ENCODE peak calls at places on chromosomes 4 and X, in seven cellular contexts. Z is GM19239, J is T-helper 2 cell, O is neural crest cell, S is ovary, Y is NCI-H524, G is naive B cell. R is an unnamed sample.

GRCh38 chr4:126582737-126583136 is 1050.0 kb upstream of the INTU start:
- DNase-seq in S (no peak), G (no peak), Y (peak), O (no peak), Z (no peak), J (no peak), R (no peak)

GRCh38 chrX:132023896-132024386 is 839 bp downstream of the STK26 start:
- DNase-seq in J (peak), S (peak), Z (no peak), G (peak), Y (peak), O (peak), R (peak)

GRCh38 chr4:70196855-70197254 is 1.3 kb downstream of the ODAM start:
- DNase-seq in S (no peak), Y (no peak), G (no peak), J (no peak), Z (no peak), O (no peak), R (no peak)

GRCh38 chr4:179110356-179110755 is 1668.1 kb upstream of the AGA start:
- DNase-seq in Y (peak), J (no peak), Z (no peak), O (no peak), S (no peak), G (no peak), R (no peak)

GRCh38 chr4:78534286-78534955 is 17.1 kb upstream of the ANXA3 start:
- DNase-seq in O (no peak), G (no peak), J (no peak), Z (no peak), S (no peak), Y (no peak), R (no peak)

GRCh38 chr4:14345356-14345775 is 656.9 kb upstream of the CPEB2 start:
- DNase-seq in S (no peak), Z (no peak), J (no peak), G (no peak), O (no peak), Y (no peak), R (no peak)

GRCh38 chrX:97763391-97763790 is 879.7 kb downstream of the RPA4 start:
- DNase-seq in Z (no peak), O (no peak), J (no peak), G (no peak), Y (no peak), S (no peak), R (no peak)

GRCh38 chr4:166277851-166278250 is 404.8 kb downstream of the TLL1 start:
- DNase-seq in O (no peak), G (no peak), S (no peak), J (no peak), Z (no peak), Y (no peak), R (no peak)

GRCh38 chr4:122663814-122664610 is 43.1 kb upstream of the IL21 start:
- DNase-seq in Z (no peak), S (no peak), J (no peak), G (no peak), Y (no peak), O (no peak), R (no peak)

GRCh38 chrX:85611926-85612325 is 232.5 kb upstream of the POF1B start:
- DNase-seq in O (no peak), Z (no peak), Y (peak), J (no peak), S (no peak), G (no peak), R (no peak)

GRCh38 chr4:145069361-145069760 is 28.6 kb downstream of the ANAPC10 start:
- DNase-seq in S (no peak), Z (no peak), G (no peak), J (no peak), Y (no peak), O (no peak), R (no peak)

GRCh38 chr4:163598489-163598888 is 104.0 kb downstream of the TMA16 start:
- DNase-seq in O (no peak), J (no peak), S (no peak), Z (no peak), G (no peak), Y (no peak), R (no peak)

GRCh38 chr4:17468638-17469221 is 43.2 kb downstream of the QDPR start:
- DNase-seq in S (peak), J (no peak), Y (peak), Z (no peak), G (no peak), O (no peak), R (no peak)

GRCh38 chr4:102342404-102343074 is 2.7 kb downstream of the SLC39A8 start:
- DNase-seq in G (no peak), Y (no peak), O (no peak), S (no peak), Z (no peak), J (no peak), R (no peak)

R was measured in left cardiac atrium.